ENCODE peak calls at places on chromosomes 6 and 20, in seven cellular contexts. One of them, this sample, is unnamed.

GRCh38 chr6:108781419-108782110 is 66.7 kb upstream of the ARMC2 start:
- DNase-seq in SK-N-SH: no peak
- DNase-seq in GM12878: no peak
- DNase-seq in HepG2: no peak
- DNase-seq in H1: peak; percentile 50
- DNase-seq in K562: no peak
- DNase-seq in HCT116: no peak
- DNase-seq in this sample: no peak

GRCh38 chr20:36971103-36971502 is 19.6 kb upstream of the SAMHD1 start:
- DNase-seq in GM12878: no peak
- DNase-seq in HCT116: no peak
- DNase-seq in SK-N-SH: no peak
- DNase-seq in K562: no peak
- DNase-seq in HepG2: no peak
- DNase-seq in H1: no peak
- DNase-seq in this sample: no peak

GRCh38 chr20:34806255-34806654 is 19.2 kb downstream of the NCOA6 start:
- DNase-seq in K562: no peak
- DNase-seq in GM12878: no peak
- DNase-seq in SK-N-SH: no peak
- DNase-seq in H1: no peak
- DNase-seq in HepG2: no peak
- DNase-seq in HCT116: no peak
- DNase-seq in this sample: no peak

GRCh38 chr6:41345901-41346300 is 10.5 kb downstream of the NCR2 start:
- DNase-seq in H1: no peak
- DNase-seq in K562: no peak
- DNase-seq in GM12878: no peak
- DNase-seq in SK-N-SH: no peak
- DNase-seq in HepG2: no peak
- DNase-seq in HCT116: no peak
- DNase-seq in this sample: no peak

GRCh38 chr6:16871047-16871446 is 109.8 kb upstream of the ATXN1 start:
- DNase-seq in GM12878: no peak
- DNase-seq in HepG2: no peak
- DNase-seq in K562: no peak
- DNase-seq in HCT116: no peak
- DNase-seq in SK-N-SH: no peak
- DNase-seq in H1: no peak
- DNase-seq in this sample: no peak

GRCh38 chr20:50029697-50030428 is 47.1 kb downstream of the SNAI1 start:
- DNase-seq in GM12878: no peak
- DNase-seq in H1: no peak
- DNase-seq in K562: peak; percentile 82
- DNase-seq in SK-N-SH: peak; percentile 60
- DNase-seq in HepG2: peak; percentile 80
- DNase-seq in HCT116: no peak
- DNase-seq in this sample: no peak

GRCh38 chr20:4795394-4795793 is 73.7 kb downstream of the PRND start:
- DNase-seq in K562: peak; percentile 38
- DNase-seq in HCT116: peak; percentile 6
- DNase-seq in SK-N-SH: no peak
- DNase-seq in HepG2: peak; percentile 29
- DNase-seq in H1: no peak
- DNase-seq in GM12878: no peak
- DNase-seq in this sample: no peak

GRCh38 chr6:106477790-106478189 is 117.3 kb downstream of the CRYBG1 start:
- DNase-seq in H1: no peak
- DNase-seq in HepG2: no peak
- DNase-seq in SK-N-SH: peak; percentile 71
- DNase-seq in GM12878: no peak
- DNase-seq in HCT116: no peak
- DNase-seq in K562: no peak
- DNase-seq in this sample: no peak

GRCh38 chr20:38354227-38354626 is 7.9 kb downstream of the LBP start:
- DNase-seq in HCT116: no peak
- DNase-seq in GM12878: no peak
- DNase-seq in H1: no peak
- DNase-seq in HepG2: no peak
- DNase-seq in SK-N-SH: no peak
- DNase-seq in K562: no peak
- DNase-seq in this sample: no peak

GRCh38 chr20:10716855-10717254 is 43.1 kb upstream of the JAG1 start:
- DNase-seq in K562: no peak
- DNase-seq in SK-N-SH: no peak
- DNase-seq in HepG2: peak; percentile 46
- DNase-seq in H1: no peak
- DNase-seq in HCT116: no peak
- DNase-seq in GM12878: no peak
- DNase-seq in this sample: no peak

GRCh38 chr6:33316603-33317417 is 734 bp downstream of the ZBTB22 start:
- DNase-seq in HCT116: no peak
- DNase-seq in H1: no peak
- DNase-seq in SK-N-SH: peak; percentile 40
- DNase-seq in K562: no peak
- DNase-seq in HepG2: no peak
- DNase-seq in GM12878: no peak
- DNase-seq in this sample: no peak

GRCh38 chr6:53268858-53269608 is 79.7 kb downstream of the ELOVL5 start:
- DNase-seq in GM12878: no peak
- DNase-seq in HCT116: no peak
- DNase-seq in H1: no peak
- DNase-seq in SK-N-SH: no peak
- DNase-seq in HepG2: no peak
- DNase-seq in K562: no peak
- DNase-seq in this sample: no peak

GRCh38 chr20:5342031-5342430 is 25.3 kb upstream of the PROKR2 start:
- DNase-seq in K562: no peak
- DNase-seq in GM12878: no peak
- DNase-seq in SK-N-SH: no peak
- DNase-seq in HepG2: no peak
- DNase-seq in H1: no peak
- DNase-seq in HCT116: no peak
- DNase-seq in this sample: no peak

GRCh38 chr6:34243901-34244884 is 4.6 kb downstream of the SMIM29 start:
- DNase-seq in GM12878: no peak
- DNase-seq in HepG2: peak; percentile 75
- DNase-seq in H1: no peak
- DNase-seq in HCT116: peak; percentile 92
- DNase-seq in K562: peak; percentile 94
- DNase-seq in SK-N-SH: peak; percentile 53
- DNase-seq in this sample: no peak

GRCh38 chr20:48461351-48461750 is 366.4 kb downstream of the PREX1 start:
- DNase-seq in H1: no peak
- DNase-seq in SK-N-SH: no peak
- DNase-seq in HepG2: no peak
- DNase-seq in HCT116: no peak
- DNase-seq in GM12878: no peak
- DNase-seq in K562: no peak
- DNase-seq in this sample: no peak

GRCh38 chr6:75563032-75563431 is 38.6 kb upstream of the SENP6 start:
- DNase-seq in GM12878: no peak
- DNase-seq in HepG2: peak; percentile 37
- DNase-seq in HCT116: peak; percentile 48
- DNase-seq in K562: peak; percentile 30
- DNase-seq in H1: peak; percentile 10
- DNase-seq in SK-N-SH: peak; percentile 15
- DNase-seq in this sample: peak; percentile 42

GRCh38 chr6:107539409-107539808 is 49.5 kb downstream of the SOBP start:
- DNase-seq in K562: peak; percentile 9
- DNase-seq in HCT116: no peak
- DNase-seq in HepG2: peak; percentile 96
- DNase-seq in GM12878: no peak
- DNase-seq in SK-N-SH: peak; percentile 44
- DNase-seq in H1: no peak
- DNase-seq in this sample: no peak

GRCh38 chr6:107537559-107537958 is 47.6 kb downstream of the SOBP start:
- DNase-seq in HCT116: no peak
- DNase-seq in SK-N-SH: no peak
- DNase-seq in GM12878: no peak
- DNase-seq in H1: no peak
- DNase-seq in K562: no peak
- DNase-seq in HepG2: no peak
- DNase-seq in this sample: no peak

GRCh38 chr6:107539849-107540464 is 50.0 kb downstream of the SOBP start:
- DNase-seq in K562: no peak
- DNase-seq in HepG2: no peak
- DNase-seq in H1: no peak
- DNase-seq in SK-N-SH: no peak
- DNase-seq in GM12878: no peak
- DNase-seq in HCT116: no peak
- DNase-seq in this sample: no peak

GRCh38 chr6:107540465-107540857 is 50.5 kb downstream of the SOBP start:
- DNase-seq in K562: no peak
- DNase-seq in SK-N-SH: no peak
- DNase-seq in HepG2: peak; percentile 95
- DNase-seq in HCT116: no peak
- DNase-seq in GM12878: no peak
- DNase-seq in H1: no peak
- DNase-seq in this sample: no peak

GRCh38 chr6:107538856-107539387 is 49.0 kb downstream of the SOBP start:
- DNase-seq in HepG2: no peak
- DNase-seq in GM12878: no peak
- DNase-seq in H1: no peak
- DNase-seq in HCT116: no peak
- DNase-seq in SK-N-SH: no peak
- DNase-seq in K562: no peak
- DNase-seq in this sample: no peak
- TF ChIP-seq JUND in HepG2: no peak
- TF ChIP-seq JUND in GM12878: no peak
- TF ChIP-seq JUND in H1: no peak
- TF ChIP-seq JUND in HCT116: no peak
- TF ChIP-seq JUND in SK-N-SH: no peak
- TF ChIP-seq JUND in K562: no peak
- TF ChIP-seq JUND in this sample: no peak

GRCh38 chr6:104754788-104755409 is 104.8 kb downstream of the HACE1 start:
- DNase-seq in SK-N-SH: no peak
- DNase-seq in K562: no peak
- DNase-seq in H1: no peak
- DNase-seq in GM12878: no peak
- DNase-seq in HepG2: no peak
- DNase-seq in HCT116: no peak
- DNase-seq in this sample: no peak
- TF ChIP-seq JUND in SK-N-SH: no peak
- TF ChIP-seq JUND in K562: no peak
- TF ChIP-seq JUND in H1: no peak
- TF ChIP-seq JUND in GM12878: no peak
- TF ChIP-seq JUND in HepG2: no peak
- TF ChIP-seq JUND in HCT116: no peak
- TF ChIP-seq JUND in this sample: no peak

DNA sequence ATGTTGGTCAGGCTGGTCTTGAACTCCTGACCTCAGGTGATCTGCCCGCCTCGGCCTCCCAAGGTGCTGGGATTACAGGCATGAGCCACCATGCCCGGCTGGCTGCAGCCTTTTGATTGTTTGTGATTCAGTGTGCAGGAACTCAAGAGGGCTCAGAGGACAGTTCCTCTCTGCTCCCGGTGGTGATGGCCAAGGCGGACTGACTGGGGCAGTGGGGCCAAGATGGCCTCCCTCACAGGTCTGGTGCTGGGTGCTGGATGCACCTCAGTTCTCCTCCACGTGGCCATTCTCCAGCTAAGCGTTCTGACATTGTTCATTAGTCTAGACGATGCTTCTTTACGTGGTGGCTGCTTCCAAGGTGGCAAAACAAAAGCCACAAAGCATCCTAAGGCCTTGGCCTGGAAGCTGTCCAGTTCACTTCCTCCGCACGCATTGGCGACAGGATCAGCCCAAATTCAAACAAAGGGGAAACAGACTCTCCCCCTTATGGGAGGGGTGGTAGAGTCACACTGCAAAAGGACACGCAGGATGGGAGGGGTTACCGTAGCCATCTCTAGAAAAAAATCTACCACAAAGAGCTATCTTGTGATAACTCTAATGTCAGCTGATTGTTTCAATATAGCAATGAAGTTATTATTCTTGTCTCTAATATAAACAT is 146.9 kb downstream of the FOXC1 start:
- DNase-seq in GM12878: no peak
- DNase-seq in K562: no peak
- DNase-seq in HCT116: no peak
- DNase-seq in H1: no peak
- DNase-seq in SK-N-SH: no peak
- DNase-seq in HepG2: no peak
- DNase-seq in this sample: no peak
- TF ChIP-seq JUND in GM12878: no peak
- TF ChIP-seq JUND in K562: no peak
- TF ChIP-seq JUND in HCT116: no peak
- TF ChIP-seq JUND in H1: no peak
- TF ChIP-seq JUND in SK-N-SH: no peak
- TF ChIP-seq JUND in HepG2: no peak
- TF ChIP-seq JUND in this sample: no peak

GRCh38 chr6:170385506-170385905 is 78.9 kb downstream of the FAM120B start:
- DNase-seq in H1: no peak
- DNase-seq in GM12878: no peak
- DNase-seq in HCT116: no peak
- DNase-seq in SK-N-SH: no peak
- DNase-seq in K562: no peak
- DNase-seq in HepG2: no peak
- DNase-seq in this sample: no peak
- TF ChIP-seq JUND in H1: no peak
- TF ChIP-seq JUND in GM12878: no peak
- TF ChIP-seq JUND in HCT116: no peak
- TF ChIP-seq JUND in SK-N-SH: no peak
- TF ChIP-seq JUND in K562: no peak
- TF ChIP-seq JUND in HepG2: no peak
- TF ChIP-seq JUND in this sample: no peak

This sample was measured in T47D.